ENCODE peak calls at places on chromosomes 2 and 18, in eight cellular contexts. N is HEK293T; R is activated naive CD8-positive, alpha-beta T cell treated with anti-CD3 and anti-CD28 coated beads, Interleukin-2, amount 10 ng/mL, durations not matched to agents 7 days and 5 days; P is EL; W is A549; V is stimulated activated CD4-positive, alpha-beta T cell treated with anti-CD3 and anti-CD28 coated beads, TNF-alpha, amount 100 ng/mL, for 4 hours; F is mesenchymal stem cell; J is mucosa of gallbladder. Z is an unnamed sample.
A peak's percentile ranks its signal among the peaks of the same experiment; 100 is the strongest.

GRCh38 chr18:9726175-9726574 is 18.1 kb downstream of the RAB31 start:
- DNase-seq in N (no peak), R (no peak), P (no peak), W (no peak), V (no peak), F (no peak), J (no peak), Z (no peak)

GRCh38 chr2:222561817-222562424 is 94.0 kb downstream of the FARSB start:
- DNase-seq in N (peak; percentile 71), R (no peak), P (peak; percentile 63), W (peak; percentile 53), V (peak; percentile 3), F (peak; percentile 66), J (peak; percentile 52), Z (peak; percentile 77)

GRCh38 chr2:226995625-226996041 is 159.8 kb downstream of the RHBDD1 start:
- DNase-seq in N (no peak), R (no peak), P (peak; percentile 57), W (peak; percentile 51), V (no peak), F (peak; percentile 56), J (peak; percentile 59), Z (no peak)

GRCh38 chr2:155372969-155373368 is 674.5 kb downstream of the KCNJ3 start:
- DNase-seq in N (no peak), R (no peak), P (peak; percentile 1), W (peak; percentile 22), V (no peak), F (peak; percentile 4), J (no peak), Z (peak; percentile 59)

GRCh38 chr18:22168360-22168921 is 948 bp upstream of the GATA6 start:
- DNase-seq in N (peak; percentile 63), R (peak; percentile 42), P (peak; percentile 33), W (peak; percentile 45), V (no peak), F (peak; percentile 53), J (no peak), Z (peak; percentile 18)

GRCh38 chr18:22282311-22283235 is 113.2 kb downstream of the GATA6 start:
- DNase-seq in N (no peak), R (no peak), P (peak; percentile 84), W (peak; percentile 92), V (no peak), F (peak; percentile 98), J (no peak), Z (no peak)

GRCh38 chr18:2805970-2806943 is 40.5 kb upstream of the EMILIN2 start:
- DNase-seq in N (no peak), R (no peak), P (peak; percentile 26), W (no peak), V (no peak), F (peak; percentile 61), J (no peak), Z (no peak)

GRCh38 chr2:190655113-190655512 is 6.2 kb downstream of the NAB1 start:
- DNase-seq in N (no peak), R (no peak), P (no peak), W (no peak), V (no peak), F (no peak), J (no peak), Z (no peak)

GRCh38 chr2:60840880-60841279 is 40.5 kb upstream of the REL start:
- DNase-seq in N (no peak), R (no peak), P (no peak), W (no peak), V (no peak), F (no peak), J (no peak), Z (peak; percentile 59)

GRCh38 chr2:154655499-154655898 is 43.0 kb upstream of the KCNJ3 start:
- DNase-seq in N (no peak), R (no peak), P (no peak), W (no peak), V (no peak), F (no peak), J (no peak), Z (no peak)

GRCh38 chr2:26849056-26850001 is 1.4 kb downstream of the DPYSL5 start:
- DNase-seq in N (peak; percentile 31), R (peak; percentile 39), P (no peak), W (no peak), V (no peak), F (no peak), J (no peak), Z (no peak)

GRCh38 chr2:105820691-105821090 is 76.0 kb downstream of the NCK2 start:
- DNase-seq in N (no peak), R (no peak), P (no peak), W (no peak), V (no peak), F (peak; percentile 61), J (no peak), Z (no peak)

GRCh38 chr2:241074901-241075540 is 27.1 kb downstream of the MTERF4 start:
- DNase-seq in N (no peak), R (no peak), P (no peak), W (no peak), V (no peak), F (no peak), J (no peak), Z (no peak)

GRCh38 chr18:24234330-24234729 is 95.5 kb downstream of the CABYR start:
- DNase-seq in N (no peak), R (no peak), P (no peak), W (no peak), V (no peak), F (no peak), J (no peak), Z (no peak)

GRCh38 chr2:231795525-231796327 is 9.5 kb downstream of the COPS7B start:
- DNase-seq in N (peak; percentile 34), R (no peak), P (peak; percentile 79), W (peak; percentile 91), V (no peak), F (peak; percentile 68), J (peak; percentile 88), Z (peak; percentile 55)

GRCh38 chr18:41655074-41655473 is 300.0 kb upstream of the PIK3C3 start:
- DNase-seq in N (no peak), R (no peak), P (no peak), W (no peak), V (no peak), F (peak; percentile 37), J (no peak), Z (no peak)

GRCh38 chr18:48229445-48230052 is 179.6 kb downstream of the ZBTB7C start:
- DNase-seq in N (no peak), R (no peak), P (no peak), W (no peak), V (no peak), F (no peak), J (no peak), Z (no peak)

GRCh38 chr2:139790807-139791206 is 1010.6 kb upstream of the NXPH2 start:
- DNase-seq in N (peak; percentile 8), R (no peak), P (no peak), W (peak; percentile 36), V (no peak), F (peak; percentile 66), J (no peak), Z (peak; percentile 52)

GRCh38 chr2:150876201-150877085 is 385.2 kb downstream of the RBM43 start:
- DNase-seq in N (no peak), R (no peak), P (no peak), W (no peak), V (no peak), F (peak; percentile 48), J (no peak), Z (no peak)

GRCh38 chr2:133480707-133481429 is 87.4 kb downstream of the NCKAP5 start:
- DNase-seq in N (no peak), R (no peak), P (no peak), W (no peak), V (no peak), F (no peak), J (no peak), Z (no peak)

GRCh38 chr2:122341007-122341406 is 585.6 kb downstream of the TSN start:
- DNase-seq in N (no peak), R (no peak), P (no peak), W (no peak), V (no peak), F (no peak), J (no peak), Z (no peak)

GRCh38 chr2:238947243-238947760 is 99.4 kb downstream of the TWIST2 start:
- DNase-seq in N (no peak), R (no peak), P (no peak), W (no peak), V (no peak), F (no peak), J (no peak), Z (no peak)

GRCh38 chr2:151030663-151031230 is 230.9 kb downstream of the RBM43 start:
- DNase-seq in N (no peak), R (no peak), P (no peak), W (peak; percentile 13), V (no peak), F (no peak), J (no peak), Z (no peak)

GRCh38 chr2:209307161-209308001 is 116.5 kb upstream of the MAP2 start:
- DNase-seq in N (no peak), R (no peak), P (no peak), W (no peak), V (no peak), F (no peak), J (no peak), Z (no peak)

GRCh38 chr18:68666316-68666715 is 48.6 kb downstream of the TMX3 start:
- DNase-seq in N (no peak), R (no peak), P (no peak), W (no peak), V (no peak), F (no peak), J (no peak), Z (no peak)

GRCh38 chr2:36486546-36487044 is 111.4 kb downstream of the FEZ2 start:
- DNase-seq in N (no peak), R (no peak), P (peak; percentile 92), W (peak; percentile 55), V (no peak), F (peak; percentile 72), J (no peak), Z (no peak)

GRCh38 chr18:12314586-12315305 is 6.7 kb downstream of the TUBB6 start:
- DNase-seq in N (no peak), R (no peak), P (no peak), W (no peak), V (no peak), F (no peak), J (no peak), Z (no peak)

GRCh38 chr2:38486213-38487026 is 109.3 kb upstream of the ATL2 start:
- DNase-seq in N (no peak), R (no peak), P (no peak), W (no peak), V (no peak), F (no peak), J (no peak), Z (no peak)

GRCh38 chr2:129462967-129463366 is 516.5 kb upstream of the RAB6C start:
- DNase-seq in N (no peak), R (no peak), P (no peak), W (no peak), V (no peak), F (no peak), J (no peak), Z (no peak)

GRCh38 chr18:27276886-27277285 is 91.8 kb upstream of the CHST9 start:
- DNase-seq in N (no peak), R (no peak), P (no peak), W (no peak), V (no peak), F (no peak), J (no peak), Z (no peak)

GRCh38 chr18:6885992-6886823 is 156.7 kb downstream of the ARHGAP28 start:
- DNase-seq in N (peak; percentile 48), R (no peak), P (peak; percentile 56), W (peak; percentile 24), V (no peak), F (peak; percentile 65), J (peak; percentile 50), Z (peak; percentile 52)

GRCh38 chr2:241914542-241914941 is 45.0 kb downstream of the RTP5 start:
- DNase-seq in N (no peak), R (peak; percentile 15), P (no peak), W (no peak), V (no peak), F (no peak), J (no peak), Z (no peak)

GRCh38 chr2:240140920-240141319 is 462 bp upstream of the OTOS start:
- DNase-seq in N (no peak), R (peak; percentile 16), P (no peak), W (no peak), V (no peak), F (no peak), J (no peak), Z (no peak)

GRCh38 chr18:26403451-26403850 is 144.9 kb downstream of the KCTD1 start:
- DNase-seq in N (no peak), R (no peak), P (no peak), W (no peak), V (no peak), F (no peak), J (no peak), Z (no peak)